ENCODE peak calls at places on chromosomes 3 and 15, in eight cellular contexts. One of them, this sample, is unnamed. For H3K4me1, the result is how much of the 10 kb centered on the place peaks cover.

GRCh38 chr3:85535517-85535916 is 576.7 kb downstream of the CADM2 start:
- DNase-seq in tibial artery: no peak
- DNase-seq in K562: no peak
- DNase-seq in aorta: no peak
- DNase-seq in CD8-positive, alpha-beta T cell: no peak
- DNase-seq in adrenal gland: no peak
- DNase-seq in hepatocyte: no peak
- DNase-seq in cardiac muscle cell: no peak
- DNase-seq in this sample: no peak

GRCh38 chr15:76840830-76841460 is 64.2 kb downstream of the SCAPER start:
- DNase-seq in tibial artery: no peak
- DNase-seq in K562: peak
- DNase-seq in aorta: no peak
- DNase-seq in CD8-positive, alpha-beta T cell: no peak
- DNase-seq in adrenal gland: no peak
- DNase-seq in hepatocyte: peak
- DNase-seq in cardiac muscle cell: peak
- DNase-seq in this sample: no peak

GRCh38 chr3:45008117-45008516 is 18.0 kb upstream of the CLEC3B start:
- DNase-seq in tibial artery: no peak
- DNase-seq in K562: no peak
- DNase-seq in aorta: no peak
- DNase-seq in CD8-positive, alpha-beta T cell: no peak
- DNase-seq in adrenal gland: no peak
- DNase-seq in hepatocyte: no peak
- DNase-seq in cardiac muscle cell: no peak
- DNase-seq in this sample: no peak

GRCh38 chr3:129722527-129722926 is 116.1 kb upstream of the PLXND1 start:
- DNase-seq in tibial artery: no peak
- DNase-seq in K562: no peak
- DNase-seq in aorta: no peak
- DNase-seq in CD8-positive, alpha-beta T cell: no peak
- DNase-seq in adrenal gland: no peak
- DNase-seq in hepatocyte: no peak
- DNase-seq in cardiac muscle cell: no peak
- DNase-seq in this sample: no peak

GRCh38 chr3:61940241-61940640 is 378.9 kb downstream of the PTPRG start:
- DNase-seq in tibial artery: no peak
- DNase-seq in K562: no peak
- DNase-seq in aorta: no peak
- DNase-seq in CD8-positive, alpha-beta T cell: no peak
- DNase-seq in adrenal gland: no peak
- DNase-seq in hepatocyte: no peak
- DNase-seq in cardiac muscle cell: no peak
- DNase-seq in this sample: no peak

GRCh38 chr3:42501681-42502428 is 588 bp upstream of the VIPR1 start:
- DNase-seq in tibial artery: peak
- DNase-seq in K562: peak
- DNase-seq in aorta: peak
- DNase-seq in CD8-positive, alpha-beta T cell: peak
- DNase-seq in adrenal gland: peak
- DNase-seq in hepatocyte: peak
- DNase-seq in cardiac muscle cell: peak
- DNase-seq in this sample: peak

GRCh38 chr3:99925584-99925983 is 107.9 kb downstream of the CMSS1 start:
- DNase-seq in tibial artery: peak
- DNase-seq in K562: no peak
- DNase-seq in aorta: no peak
- DNase-seq in CD8-positive, alpha-beta T cell: no peak
- DNase-seq in adrenal gland: peak
- DNase-seq in hepatocyte: peak
- DNase-seq in cardiac muscle cell: no peak
- DNase-seq in this sample: peak

GRCh38 chr15:50358805-50359204 is 3.8 kb upstream of the GABPB1 start:
- DNase-seq in tibial artery: no peak
- DNase-seq in K562: peak
- DNase-seq in aorta: no peak
- DNase-seq in CD8-positive, alpha-beta T cell: peak
- DNase-seq in adrenal gland: peak
- DNase-seq in hepatocyte: peak
- DNase-seq in cardiac muscle cell: peak
- DNase-seq in this sample: no peak

GRCh38 chr3:133574260-133574881 is 885 bp downstream of the CDV3 start:
- DNase-seq in tibial artery: peak
- DNase-seq in K562: peak
- DNase-seq in aorta: peak
- DNase-seq in CD8-positive, alpha-beta T cell: peak
- DNase-seq in adrenal gland: peak
- DNase-seq in hepatocyte: peak
- DNase-seq in cardiac muscle cell: peak
- DNase-seq in this sample: peak

GRCh38 chr3:64796597-64796996 is 108.8 kb upstream of the ADAMTS9 start:
- DNase-seq in tibial artery: no peak
- DNase-seq in K562: no peak
- DNase-seq in aorta: no peak
- DNase-seq in CD8-positive, alpha-beta T cell: no peak
- DNase-seq in adrenal gland: no peak
- DNase-seq in hepatocyte: no peak
- DNase-seq in cardiac muscle cell: no peak
- DNase-seq in this sample: no peak

GRCh38 chr3:27114684-27115083 is 254.5 kb downstream of the NEK10 start:
- DNase-seq in tibial artery: no peak
- DNase-seq in K562: no peak
- DNase-seq in aorta: no peak
- DNase-seq in CD8-positive, alpha-beta T cell: no peak
- DNase-seq in adrenal gland: no peak
- DNase-seq in hepatocyte: no peak
- DNase-seq in cardiac muscle cell: no peak
- DNase-seq in this sample: no peak

GRCh38 chr15:60526127-60526616 is 47.2 kb upstream of the ICE2 start:
- DNase-seq in tibial artery: no peak
- DNase-seq in K562: no peak
- DNase-seq in aorta: no peak
- DNase-seq in CD8-positive, alpha-beta T cell: no peak
- DNase-seq in adrenal gland: peak
- DNase-seq in hepatocyte: no peak
- DNase-seq in cardiac muscle cell: no peak
- DNase-seq in this sample: no peak

GRCh38 chr15:62079594-62079993 is 12.8 kb downstream of the C2CD4A start:
- DNase-seq in tibial artery: no peak
- DNase-seq in K562: no peak
- DNase-seq in aorta: no peak
- DNase-seq in CD8-positive, alpha-beta T cell: no peak
- DNase-seq in adrenal gland: no peak
- DNase-seq in hepatocyte: no peak
- DNase-seq in cardiac muscle cell: no peak
- DNase-seq in this sample: no peak

DNA sequence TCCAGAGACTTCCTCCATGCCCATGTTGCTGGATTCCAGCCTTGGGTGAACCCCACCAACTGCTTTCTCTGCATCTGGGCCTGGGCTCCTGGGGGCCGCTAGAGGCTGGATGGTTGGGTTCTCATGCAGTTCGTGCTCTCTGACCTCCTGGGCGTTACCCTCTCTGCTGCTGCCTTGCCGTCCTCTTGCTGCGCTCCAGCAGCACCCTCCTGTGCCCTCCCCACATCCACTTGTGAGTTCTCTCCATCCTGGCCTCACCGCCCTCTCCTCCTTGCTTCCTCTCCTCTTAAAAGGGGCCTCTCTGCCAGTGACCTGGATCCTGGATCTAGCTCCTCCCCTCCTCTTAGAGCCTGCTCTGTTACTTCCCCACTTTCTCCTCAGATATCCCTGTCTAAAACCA is 43.7 kb downstream of the CHCHD6 start:
- DNase-seq in tibial artery: no peak
- DNase-seq in K562: no peak
- DNase-seq in aorta: peak
- DNase-seq in CD8-positive, alpha-beta T cell: no peak
- DNase-seq in adrenal gland: no peak
- DNase-seq in hepatocyte: no peak
- DNase-seq in cardiac muscle cell: peak
- DNase-seq in this sample: peak
- H3K4me1 ChIP-seq in tibial artery: under half
- H3K4me1 ChIP-seq in K562: under half
- H3K4me1 ChIP-seq in aorta: under half
- H3K4me1 ChIP-seq in CD8-positive, alpha-beta T cell: under half
- H3K4me1 ChIP-seq in adrenal gland: under half
- H3K4me1 ChIP-seq in hepatocyte: under half
- H3K4me1 ChIP-seq in cardiac muscle cell: half or more
- H3K4me1 ChIP-seq in this sample: under half

GRCh38 chr3:126850370-126851085 is 132.4 kb upstream of the PLXNA1 start:
- DNase-seq in tibial artery: no peak
- DNase-seq in K562: no peak
- DNase-seq in aorta: no peak
- DNase-seq in CD8-positive, alpha-beta T cell: no peak
- DNase-seq in adrenal gland: no peak
- DNase-seq in hepatocyte: peak
- DNase-seq in cardiac muscle cell: peak
- DNase-seq in this sample: peak

GRCh38 chr3:126849768-126850167 is 133.1 kb upstream of the PLXNA1 start:
- DNase-seq in tibial artery: no peak
- DNase-seq in K562: no peak
- DNase-seq in aorta: no peak
- DNase-seq in CD8-positive, alpha-beta T cell: no peak
- DNase-seq in adrenal gland: no peak
- DNase-seq in hepatocyte: no peak
- DNase-seq in cardiac muscle cell: no peak
- DNase-seq in this sample: no peak

GRCh38 chr3:126852536-126852935 is 130.4 kb upstream of the PLXNA1 start:
- DNase-seq in tibial artery: no peak
- DNase-seq in K562: no peak
- DNase-seq in aorta: no peak
- DNase-seq in CD8-positive, alpha-beta T cell: no peak
- DNase-seq in adrenal gland: no peak
- DNase-seq in hepatocyte: no peak
- DNase-seq in cardiac muscle cell: no peak
- DNase-seq in this sample: no peak

GRCh38 chr3:126851382-126851781 is 131.5 kb upstream of the PLXNA1 start:
- DNase-seq in tibial artery: no peak
- DNase-seq in K562: no peak
- DNase-seq in aorta: no peak
- DNase-seq in CD8-positive, alpha-beta T cell: no peak
- DNase-seq in adrenal gland: no peak
- DNase-seq in hepatocyte: no peak
- DNase-seq in cardiac muscle cell: no peak
- DNase-seq in this sample: no peak

DNA sequence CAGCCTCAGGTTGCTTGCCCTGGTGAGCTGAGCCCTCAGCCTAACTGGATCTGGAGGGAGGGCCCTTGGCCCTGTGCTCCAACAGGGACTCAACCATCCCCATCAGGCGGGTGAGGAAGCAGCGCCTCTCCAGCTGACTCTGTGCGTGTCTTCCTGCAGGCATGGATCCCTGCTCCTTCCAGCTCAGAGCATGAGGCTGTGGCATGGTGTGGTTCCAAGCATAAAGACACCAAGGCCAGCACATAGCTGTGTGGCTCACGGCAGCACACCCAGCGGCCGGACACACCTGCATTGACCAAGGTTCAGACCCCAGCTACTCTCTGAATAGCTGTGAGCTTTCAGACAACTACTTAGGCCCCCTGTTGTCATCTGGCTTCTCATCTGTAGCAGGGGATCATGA is 131.0 kb upstream of the PLXNA1 start:
- DNase-seq in tibial artery: no peak
- DNase-seq in K562: no peak
- DNase-seq in aorta: no peak
- DNase-seq in CD8-positive, alpha-beta T cell: no peak
- DNase-seq in adrenal gland: no peak
- DNase-seq in hepatocyte: no peak
- DNase-seq in cardiac muscle cell: no peak
- DNase-seq in this sample: no peak
- H3K4me1 ChIP-seq in tibial artery: under half
- H3K4me1 ChIP-seq in K562: under half
- H3K4me1 ChIP-seq in aorta: under half
- H3K4me1 ChIP-seq in CD8-positive, alpha-beta T cell: under half
- H3K4me1 ChIP-seq in adrenal gland: under half
- H3K4me1 ChIP-seq in hepatocyte: under half
- H3K4me1 ChIP-seq in cardiac muscle cell: under half
- H3K4me1 ChIP-seq in this sample: under half

GRCh38 chr15:90523373-90523772 is 6.3 kb upstream of the CRTC3 start:
- DNase-seq in tibial artery: no peak
- DNase-seq in K562: no peak
- DNase-seq in aorta: no peak
- DNase-seq in CD8-positive, alpha-beta T cell: no peak
- DNase-seq in adrenal gland: no peak
- DNase-seq in hepatocyte: no peak
- DNase-seq in cardiac muscle cell: no peak
- DNase-seq in this sample: no peak
- H3K4me1 ChIP-seq in tibial artery: under half
- H3K4me1 ChIP-seq in K562: under half
- H3K4me1 ChIP-seq in aorta: under half
- H3K4me1 ChIP-seq in CD8-positive, alpha-beta T cell: under half
- H3K4me1 ChIP-seq in adrenal gland: under half
- H3K4me1 ChIP-seq in hepatocyte: under half
- H3K4me1 ChIP-seq in cardiac muscle cell: under half
- H3K4me1 ChIP-seq in this sample: under half

GRCh38 chr3:157119369-157119951 is 40.5 kb downstream of the CCNL1 start:
- DNase-seq in tibial artery: no peak
- DNase-seq in K562: peak
- DNase-seq in aorta: no peak
- DNase-seq in CD8-positive, alpha-beta T cell: no peak
- DNase-seq in adrenal gland: no peak
- DNase-seq in hepatocyte: no peak
- DNase-seq in cardiac muscle cell: no peak
- DNase-seq in this sample: no peak
- H3K4me1 ChIP-seq in tibial artery: under half
- H3K4me1 ChIP-seq in K562: under half
- H3K4me1 ChIP-seq in aorta: under half
- H3K4me1 ChIP-seq in CD8-positive, alpha-beta T cell: under half
- H3K4me1 ChIP-seq in adrenal gland: under half
- H3K4me1 ChIP-seq in hepatocyte: under half
- H3K4me1 ChIP-seq in cardiac muscle cell: half or more
- H3K4me1 ChIP-seq in this sample: under half

GRCh38 chr15:25679492-25679891 is 183.6 kb downstream of the ATP10A start:
- DNase-seq in tibial artery: peak
- DNase-seq in K562: no peak
- DNase-seq in aorta: peak
- DNase-seq in CD8-positive, alpha-beta T cell: no peak
- DNase-seq in adrenal gland: no peak
- DNase-seq in hepatocyte: no peak
- DNase-seq in cardiac muscle cell: no peak
- DNase-seq in this sample: no peak
- H3K4me1 ChIP-seq in tibial artery: under half
- H3K4me1 ChIP-seq in K562: under half
- H3K4me1 ChIP-seq in aorta: under half
- H3K4me1 ChIP-seq in CD8-positive, alpha-beta T cell: under half
- H3K4me1 ChIP-seq in adrenal gland: under half
- H3K4me1 ChIP-seq in hepatocyte: under half
- H3K4me1 ChIP-seq in cardiac muscle cell: under half
- H3K4me1 ChIP-seq in this sample: under half

GRCh38 chr3:185818267-185818875 is 6.5 kb downstream of the IGF2BP2 start:
- DNase-seq in tibial artery: no peak
- DNase-seq in K562: no peak
- DNase-seq in aorta: no peak
- DNase-seq in CD8-positive, alpha-beta T cell: no peak
- DNase-seq in adrenal gland: no peak
- DNase-seq in hepatocyte: no peak
- DNase-seq in cardiac muscle cell: no peak
- DNase-seq in this sample: no peak
- H3K4me1 ChIP-seq in tibial artery: under half
- H3K4me1 ChIP-seq in K562: under half
- H3K4me1 ChIP-seq in aorta: under half
- H3K4me1 ChIP-seq in CD8-positive, alpha-beta T cell: under half
- H3K4me1 ChIP-seq in adrenal gland: under half
- H3K4me1 ChIP-seq in hepatocyte: under half
- H3K4me1 ChIP-seq in cardiac muscle cell: half or more
- H3K4me1 ChIP-seq in this sample: under half